ENCODE peak calls at places on chromosomes 2 and 18, in four cellular contexts. One of them, this sample, is unnamed.
A peak's percentile ranks its signal among the peaks of the same experiment; 100 is the strongest.

GRCh38 chr18:48408727-48409590 is at the start of gene ZBTB7C:
- DNase-seq in K562: peak; percentile 46
- DNase-seq in sigmoid colon: no peak
- DNase-seq in upper lobe of left lung: peak; percentile 91
- DNase-seq in this sample: peak; percentile 60

GRCh38 chr2:105771841-105772240 is 27.1 kb downstream of the NCK2 start:
- DNase-seq in upper lobe of left lung: no peak
- DNase-seq in K562: no peak
- DNase-seq in sigmoid colon: no peak
- DNase-seq in this sample: no peak

GRCh38 chr2:69395866-69396265 is 8.8 kb upstream of the GFPT1 start:
- DNase-seq in sigmoid colon: no peak
- DNase-seq in K562: no peak
- DNase-seq in upper lobe of left lung: no peak
- DNase-seq in this sample: no peak

GRCh38 chr2:37676274-37676673 is 4.8 kb upstream of the CDC42EP3 start:
- DNase-seq in upper lobe of left lung: no peak
- DNase-seq in sigmoid colon: no peak
- DNase-seq in K562: no peak
- DNase-seq in this sample: no peak

GRCh38 chr2:111121028-111121872 is 536 bp downstream of the BCL2L11 start:
- DNase-seq in upper lobe of left lung: peak; percentile 92
- DNase-seq in K562: peak; percentile 51
- DNase-seq in sigmoid colon: peak; percentile 73
- DNase-seq in this sample: peak; percentile 58

GRCh38 chr18:12165038-12165768 is 71.6 kb downstream of the ANKRD62 start:
- DNase-seq in sigmoid colon: no peak
- DNase-seq in K562: no peak
- DNase-seq in upper lobe of left lung: no peak
- DNase-seq in this sample: no peak

GRCh38 chr18:77129150-77129551 is 3.4 kb downstream of the MBP start:
- DNase-seq in K562: no peak
- DNase-seq in sigmoid colon: peak; percentile 84
- DNase-seq in upper lobe of left lung: no peak
- DNase-seq in this sample: no peak

GRCh38 chr2:179995735-179996134 is 11.4 kb downstream of the CWC22 start:
- DNase-seq in sigmoid colon: no peak
- DNase-seq in upper lobe of left lung: no peak
- DNase-seq in K562: no peak
- DNase-seq in this sample: no peak

GRCh38 chr2:178990533-178991241 is 59.2 kb downstream of the CCDC141 start:
- DNase-seq in sigmoid colon: no peak
- DNase-seq in K562: no peak
- DNase-seq in upper lobe of left lung: no peak
- DNase-seq in this sample: no peak

GRCh38 chr2:67790622-67791021 is 272.2 kb downstream of the C1D start:
- DNase-seq in upper lobe of left lung: no peak
- DNase-seq in sigmoid colon: no peak
- DNase-seq in K562: no peak
- DNase-seq in this sample: no peak

GRCh38 chr18:28875059-28875458 is 698.1 kb upstream of the CDH2 start:
- DNase-seq in K562: no peak
- DNase-seq in upper lobe of left lung: no peak
- DNase-seq in sigmoid colon: no peak
- DNase-seq in this sample: no peak

GRCh38 chr2:11134349-11134748 is 20.9 kb upstream of the SLC66A3 start:
- DNase-seq in sigmoid colon: peak; percentile 14
- DNase-seq in upper lobe of left lung: no peak
- DNase-seq in K562: no peak
- DNase-seq in this sample: no peak

GRCh38 chr2:96024336-96025106 is 10.2 kb downstream of the GPAT2 start:
- DNase-seq in sigmoid colon: no peak
- DNase-seq in K562: peak; percentile 8
- DNase-seq in upper lobe of left lung: peak; percentile 72
- DNase-seq in this sample: no peak

GRCh38 chr2:27297195-27297594 is 11.1 kb downstream of the UCN start:
- DNase-seq in K562: no peak
- DNase-seq in upper lobe of left lung: no peak
- DNase-seq in sigmoid colon: no peak
- DNase-seq in this sample: no peak

GRCh38 chr2:224948005-224948404 is 94.3 kb downstream of the DOCK10 start:
- DNase-seq in K562: no peak
- DNase-seq in upper lobe of left lung: no peak
- DNase-seq in sigmoid colon: no peak
- DNase-seq in this sample: no peak

GRCh38 chr2:191222952-191223351 is 22.3 kb upstream of the MYO1B start:
- DNase-seq in sigmoid colon: no peak
- DNase-seq in upper lobe of left lung: no peak
- DNase-seq in K562: no peak
- DNase-seq in this sample: no peak

GRCh38 chr2:169978402-169979017 is 151.3 kb downstream of the UBR3 start:
- DNase-seq in upper lobe of left lung: no peak
- DNase-seq in sigmoid colon: no peak
- DNase-seq in K562: no peak
- DNase-seq in this sample: no peak

GRCh38 chr2:20443276-20443920 is 3.5 kb upstream of the RHOB start:
- DNase-seq in K562: no peak
- DNase-seq in sigmoid colon: peak; percentile 79
- DNase-seq in upper lobe of left lung: no peak
- DNase-seq in this sample: peak; percentile 61

GRCh38 chr2:11097988-11098387 is 57.3 kb upstream of the SLC66A3 start:
- DNase-seq in sigmoid colon: no peak
- DNase-seq in upper lobe of left lung: no peak
- DNase-seq in K562: no peak
- DNase-seq in this sample: no peak

GRCh38 chr2:129462967-129463366 is 516.5 kb upstream of the RAB6C start:
- DNase-seq in upper lobe of left lung: no peak
- DNase-seq in sigmoid colon: no peak
- DNase-seq in K562: no peak
- DNase-seq in this sample: no peak

GRCh38 chr18:77127769-77128671 is 4.6 kb downstream of the MBP start:
- DNase-seq in sigmoid colon: peak; percentile 73
- DNase-seq in K562: no peak
- DNase-seq in upper lobe of left lung: no peak
- DNase-seq in this sample: no peak

GRCh38 chr2:148914463-148914862 is 39.4 kb downstream of the KIF5C start:
- DNase-seq in K562: no peak
- DNase-seq in sigmoid colon: no peak
- DNase-seq in upper lobe of left lung: no peak
- DNase-seq in this sample: no peak

GRCh38 chr2:24228470-24228869 is 53.6 kb downstream of the FAM228A start:
- DNase-seq in upper lobe of left lung: no peak
- DNase-seq in sigmoid colon: no peak
- DNase-seq in K562: no peak
- DNase-seq in this sample: no peak

GRCh38 chr2:200681731-200682130 is 95.9 kb downstream of the AOX1 start:
- DNase-seq in upper lobe of left lung: no peak
- DNase-seq in sigmoid colon: no peak
- DNase-seq in K562: no peak
- DNase-seq in this sample: no peak

GRCh38 chr2:204109681-204110080 is 173.1 kb downstream of the ICOS start:
- DNase-seq in sigmoid colon: no peak
- DNase-seq in K562: no peak
- DNase-seq in upper lobe of left lung: no peak
- DNase-seq in this sample: no peak

GRCh38 chr2:235055891-235056516 is 104.2 kb downstream of the SH3BP4 start:
- DNase-seq in K562: peak; percentile 52
- DNase-seq in upper lobe of left lung: no peak
- DNase-seq in sigmoid colon: no peak
- DNase-seq in this sample: peak; percentile 46

GRCh38 chr18:44921974-44922373 is 241.3 kb downstream of the SETBP1 start:
- DNase-seq in K562: no peak
- DNase-seq in upper lobe of left lung: no peak
- DNase-seq in sigmoid colon: no peak
- DNase-seq in this sample: no peak

GRCh38 chr2:158221055-158222021 is 119.7 kb downstream of the UPP2 start:
- DNase-seq in upper lobe of left lung: no peak
- DNase-seq in sigmoid colon: no peak
- DNase-seq in K562: no peak
- DNase-seq in this sample: no peak

GRCh38 chr2:157866202-157866601 is 9.9 kb downstream of the ACVR1 start:
- DNase-seq in sigmoid colon: no peak
- DNase-seq in upper lobe of left lung: no peak
- DNase-seq in K562: no peak
- DNase-seq in this sample: no peak

GRCh38 chr2:115609978-115610377 is 1167.5 kb downstream of the DPP10 start:
- DNase-seq in sigmoid colon: no peak
- DNase-seq in upper lobe of left lung: no peak
- DNase-seq in K562: no peak
- DNase-seq in this sample: no peak

GRCh38 chr2:225190987-225191386 is 148.7 kb upstream of the DOCK10 start:
- DNase-seq in K562: no peak
- DNase-seq in upper lobe of left lung: no peak
- DNase-seq in sigmoid colon: no peak
- DNase-seq in this sample: no peak

GRCh38 chr2:57160976-57161375 is 885.6 kb upstream of the VRK2 start:
- DNase-seq in upper lobe of left lung: no peak
- DNase-seq in sigmoid colon: no peak
- DNase-seq in K562: no peak
- DNase-seq in this sample: no peak

GRCh38 chr18:1103567-1103966 is 198.9 kb downstream of the ADCYAP1 start:
- DNase-seq in K562: no peak
- DNase-seq in upper lobe of left lung: no peak
- DNase-seq in sigmoid colon: no peak
- DNase-seq in this sample: no peak
- TF ChIP-seq EP300 in K562: no peak
- TF ChIP-seq EP300 in upper lobe of left lung: no peak
- TF ChIP-seq EP300 in sigmoid colon: no peak
- TF ChIP-seq EP300 in this sample: no peak

GRCh38 chr2:80001704-80002103 is 302.8 kb downstream of the LRRTM1 start:
- DNase-seq in sigmoid colon: no peak
- DNase-seq in upper lobe of left lung: no peak
- DNase-seq in K562: no peak
- DNase-seq in this sample: no peak
- H3K27ac ChIP-seq in sigmoid colon: no peak overlapping the region
- H3K27ac ChIP-seq in upper lobe of left lung: no peak overlapping the region
- H3K27ac ChIP-seq in K562: no peak overlapping the region
- H3K27ac ChIP-seq in this sample: no peak overlapping the region

GRCh38 chr18:58756148-58756547 is 84.9 kb downstream of the MALT1 start:
- DNase-seq in upper lobe of left lung: no peak
- DNase-seq in K562: no peak
- DNase-seq in sigmoid colon: no peak
- DNase-seq in this sample: no peak
- TF ChIP-seq POLR2A in upper lobe of left lung: no peak
- TF ChIP-seq POLR2A in K562: no peak
- TF ChIP-seq POLR2A in sigmoid colon: no peak
- TF ChIP-seq POLR2A in this sample: no peak

GRCh38 chr2:3558205-3559014 is at the start of gene RNASEH1:
- DNase-seq in K562: peak; percentile 98
- DNase-seq in upper lobe of left lung: peak; percentile 100
- DNase-seq in sigmoid colon: peak; percentile 99
- DNase-seq in this sample: peak; percentile 99
- TF ChIP-seq EP300 in K562: no peak
- TF ChIP-seq EP300 in upper lobe of left lung: no peak
- TF ChIP-seq EP300 in sigmoid colon: no peak
- TF ChIP-seq EP300 in this sample: peak; percentile 41

DNA sequence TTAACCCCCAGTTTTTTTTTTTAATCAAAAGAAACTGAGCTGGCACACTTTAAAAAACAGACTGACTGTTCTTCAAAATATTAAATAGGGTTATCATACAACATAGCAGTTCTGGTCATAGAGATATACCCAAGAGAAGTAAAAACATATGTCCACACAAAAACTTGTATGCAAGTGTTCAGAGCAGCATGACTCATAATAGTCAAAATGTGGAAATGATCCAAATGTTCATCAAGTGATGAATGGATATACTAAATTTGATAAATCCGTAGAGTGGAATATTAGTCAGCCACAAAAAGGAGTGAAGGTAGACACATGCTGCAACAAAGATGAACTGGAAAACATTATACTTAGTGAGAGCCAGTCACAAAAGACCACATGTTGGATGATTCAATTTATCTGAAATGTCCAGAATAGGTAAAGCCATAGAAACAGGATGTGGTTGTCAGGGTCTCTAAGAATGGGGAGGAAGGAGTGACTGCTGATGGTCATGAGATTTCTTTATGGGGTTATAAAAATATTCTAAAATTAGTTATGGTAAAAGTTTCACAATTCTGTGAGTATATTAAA is 5.1 kb downstream of the SMIM21 start:
- DNase-seq in sigmoid colon: no peak
- DNase-seq in K562: no peak
- DNase-seq in upper lobe of left lung: no peak
- DNase-seq in this sample: no peak
- H3K27ac ChIP-seq in sigmoid colon: no peak overlapping the region
- H3K27ac ChIP-seq in K562: no peak overlapping the region
- H3K27ac ChIP-seq in upper lobe of left lung: no peak overlapping the region
- H3K27ac ChIP-seq in this sample: no peak overlapping the region

GRCh38 chr18:3217930-3218647 is 1.7 kb downstream of the MYOM1 start:
- DNase-seq in K562: peak; percentile 31
- DNase-seq in upper lobe of left lung: no peak
- DNase-seq in sigmoid colon: no peak
- DNase-seq in this sample: peak; percentile 41
- TF ChIP-seq POLR2A in K562: no peak
- TF ChIP-seq POLR2A in upper lobe of left lung: no peak
- TF ChIP-seq POLR2A in sigmoid colon: no peak
- TF ChIP-seq POLR2A in this sample: no peak

DNA sequence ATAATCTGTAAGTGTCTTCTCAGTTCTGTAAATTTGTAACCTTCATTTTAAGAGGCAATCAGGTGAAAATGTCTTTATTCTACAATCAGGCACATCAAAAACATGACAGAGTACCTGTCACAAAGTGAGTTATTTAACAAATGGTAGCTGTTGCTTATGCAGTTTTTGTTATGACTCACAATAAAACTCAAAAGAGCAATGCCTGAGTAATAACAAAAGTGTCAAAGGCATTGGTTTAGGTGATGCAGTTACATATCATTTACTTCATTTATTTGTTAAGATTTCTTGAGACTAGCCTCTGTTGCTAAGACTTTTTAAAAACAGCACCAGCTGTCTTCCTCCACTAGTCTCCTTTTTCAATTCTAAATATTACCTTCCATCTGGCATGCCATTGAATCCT is 177.8 kb downstream of the KIAA1328 start:
- DNase-seq in upper lobe of left lung: no peak
- DNase-seq in K562: no peak
- DNase-seq in sigmoid colon: no peak
- DNase-seq in this sample: no peak
- TF ChIP-seq EP300 in upper lobe of left lung: no peak
- TF ChIP-seq EP300 in K562: no peak
- TF ChIP-seq EP300 in sigmoid colon: no peak
- TF ChIP-seq EP300 in this sample: no peak

GRCh38 chr2:168670478-168670877 is 132.0 kb upstream of the NOSTRIN start:
- DNase-seq in upper lobe of left lung: no peak
- DNase-seq in sigmoid colon: no peak
- DNase-seq in K562: no peak
- DNase-seq in this sample: no peak
- H3K27ac ChIP-seq in upper lobe of left lung: no peak overlapping the region
- H3K27ac ChIP-seq in sigmoid colon: no peak overlapping the region
- H3K27ac ChIP-seq in K562: no peak overlapping the region
- H3K27ac ChIP-seq in this sample: no peak overlapping the region